ENCODE peak calls at places on chromosome 21, in nine cellular contexts. H is stimulated activated CD4-positive, alpha-beta T cell treated with anti-CD3 and anti-CD28 coated beads, Interleukin-12 subunit alpha, Interleukin-12 subunit beta, amount 100 ng/mL, for 4 hours; W is non-pigmented ciliary epithelial cell; T is iris pigment epithelial cell; B is glomerular endothelial cell; A is AG20443; O is nucleus accumbens; L is Calu3; V is activated T-cell treated with anti-CD3 and anti-CD28 coated beads for 24 hours. P is an unnamed sample.

GRCh38 chr21:42513985-42514882 is 582 bp downstream of the SLC37A1 start:
- DNase-seq in H (peak), W (no peak), T (peak), B (no peak), A (peak), O (no peak), L (peak), V (peak), P (peak)

GRCh38 chr21:45460611-45461368 is 55.8 kb downstream of the COL18A1 start:
- DNase-seq in H (no peak), W (peak), T (peak), B (peak), A (peak), O (no peak), L (no peak), V (no peak), P (no peak)

GRCh38 chr21:43362928-43363314 is 64.0 kb downstream of the SIK1 start:
- DNase-seq in H (no peak), W (no peak), T (no peak), B (no peak), A (no peak), O (no peak), L (no peak), V (no peak), P (peak)

GRCh38 chr21:39321424-39321823 is 8.0 kb upstream of the BRWD1 start:
- DNase-seq in H (no peak), W (no peak), T (no peak), B (no peak), A (no peak), O (no peak), L (no peak), V (no peak), P (no peak)

GRCh38 chr21:37292946-37293345 is 25.8 kb upstream of the VPS26C start:
- DNase-seq in H (no peak), W (no peak), T (peak), B (peak), A (no peak), O (no peak), L (no peak), V (no peak), P (no peak)

GRCh38 chr21:34844033-34844923 is 175.5 kb downstream of the CLIC6 start:
- DNase-seq in H (no peak), W (no peak), T (peak), B (no peak), A (peak), O (no peak), L (no peak), V (no peak), P (no peak)

GRCh38 chr21:29448766-29449165 is 150.0 kb downstream of the BACH1 start:
- DNase-seq in H (no peak), W (no peak), T (no peak), B (no peak), A (no peak), O (no peak), L (no peak), V (no peak), P (no peak)

GRCh38 chr21:39637197-39637970 is 24.6 kb downstream of the B3GALT5 start:
- DNase-seq in H (no peak), W (no peak), T (no peak), B (no peak), A (no peak), O (no peak), L (no peak), V (no peak), P (no peak)

GRCh38 chr21:31526040-31526439 is 133.5 kb upstream of the SOD1 start:
- DNase-seq in H (no peak), W (no peak), T (peak), B (no peak), A (no peak), O (no peak), L (no peak), V (no peak), P (no peak)

GRCh38 chr21:46096997-46097825 is 701 bp upstream of the COL6A2 start:
- DNase-seq in H (no peak), W (no peak), T (no peak), B (no peak), A (peak), O (no peak), L (no peak), V (no peak), P (no peak)

GRCh38 chr21:44405948-44406872 is 49.1 kb upstream of the LRRC3 start:
- DNase-seq in H (no peak), W (no peak), T (peak), B (no peak), A (peak), O (no peak), L (no peak), V (no peak), P (no peak)

GRCh38 chr21:44869860-44870747 is 3.4 kb downstream of the PTTG1IP start:
- DNase-seq in H (no peak), W (peak), T (peak), B (peak), A (peak), O (no peak), L (peak), V (no peak), P (no peak)

GRCh38 chr21:33301632-33302002 is 23.2 kb upstream of the IFNAR1 start:
- DNase-seq in H (no peak), W (no peak), T (no peak), B (no peak), A (no peak), O (no peak), L (no peak), V (no peak), P (no peak)

GRCh38 chr21:26966978-26967913 is at the start of gene ADAMTS5:
- DNase-seq in H (no peak), W (no peak), T (peak), B (no peak), A (peak), O (no peak), L (no peak), V (no peak), P (no peak)

GRCh38 chr21:45801989-45802388 is 158.5 kb downstream of the PCBP3 start:
- DNase-seq in H (no peak), W (no peak), T (no peak), B (no peak), A (peak), O (no peak), L (no peak), V (no peak), P (no peak)

GRCh38 chr21:25421327-25422028 is 185.8 kb downstream of the MRPL39 start:
- DNase-seq in H (peak), W (peak), T (peak), B (no peak), A (peak), O (no peak), L (peak), V (peak), P (peak)

GRCh38 chr21:35083246-35083645 is 34.1 kb upstream of the RUNX1 start:
- DNase-seq in H (no peak), W (no peak), T (no peak), B (no peak), A (no peak), O (no peak), L (no peak), V (no peak), P (no peak)

GRCh38 chr21:46406001-46406400 is 52.7 kb upstream of the DIP2A start:
- DNase-seq in H (no peak), W (no peak), T (no peak), B (no peak), A (no peak), O (no peak), L (no peak), V (no peak), P (no peak)

GRCh38 chr21:44732956-44733355 is 21.6 kb upstream of the TSPEAR start:
- DNase-seq in H (no peak), W (no peak), T (no peak), B (no peak), A (no peak), O (no peak), L (no peak), V (no peak), P (no peak)

GRCh38 chr21:26366781-26367180 is 196.2 kb upstream of the APP start:
- DNase-seq in H (no peak), W (no peak), T (peak), B (no peak), A (peak), O (no peak), L (no peak), V (no peak), P (no peak)

GRCh38 chr21:45969921-45970673 is 11.5 kb upstream of the COL6A1 start:
- DNase-seq in H (no peak), W (no peak), T (no peak), B (no peak), A (no peak), O (no peak), L (no peak), V (no peak), P (no peak)

GRCh38 chr21:35376406-35377135 is 327.5 kb upstream of the RUNX1 start:
- DNase-seq in H (no peak), W (no peak), T (peak), B (no peak), A (no peak), O (no peak), L (no peak), V (no peak), P (no peak)

P was measured in OCI-LY7.